ENCODE peak calls at places on chromosome 22, in seven cellular contexts. E is CD8-positive, alpha-beta memory T cell; B is NCI-H69; Y is activated T-helper 1 cell treated with anti-CD3 and anti-CD28 coated beads, Interleukin-2, amount 50 U/mL, for 16 hours; P is cardiac fibroblast; S is fibroblast of mammary gland; W is AG10803. Z is an unnamed sample.

GRCh38 chr22:43835166-43835565 is 23.1 kb upstream of the EFCAB6 start:
- DNase-seq in E (peak; percentile 15), B (no peak), Y (no peak), P (no peak), S (no peak), W (no peak), Z (no peak)

GRCh38 chr22:46008836-46009596 is 32.1 kb upstream of the WNT7B start:
- DNase-seq in E (no peak), B (no peak), Y (no peak), P (no peak), S (no peak), W (no peak), Z (no peak)

GRCh38 chr22:34301569-34301968 is 381.3 kb upstream of the LARGE1 start:
- DNase-seq in E (no peak), B (no peak), Y (no peak), P (no peak), S (no peak), W (no peak), Z (no peak)

GRCh38 chr22:21989049-21989448 is 6.5 kb upstream of the TOP3B start:
- DNase-seq in E (no peak), B (peak; percentile 34), Y (no peak), P (no peak), S (no peak), W (no peak), Z (no peak)

GRCh38 chr22:26709617-26710390 is 52.4 kb downstream of the MIAT start:
- DNase-seq in E (no peak), B (no peak), Y (no peak), P (peak; percentile 80), S (peak; percentile 62), W (peak; percentile 78), Z (peak; percentile 17)

GRCh38 chr22:27045103-27045940 is 387.9 kb downstream of the MIAT start:
- DNase-seq in E (no peak), B (peak; percentile 42), Y (no peak), P (peak; percentile 49), S (peak; percentile 33), W (peak; percentile 46), Z (no peak)

GRCh38 chr22:36369922-36370781 is 17.6 kb downstream of the MYH9 start:
- DNase-seq in E (peak; percentile 53), B (peak; percentile 96), Y (no peak), P (peak; percentile 74), S (peak; percentile 48), W (no peak), Z (no peak)

GRCh38 chr22:17444204-17444504 is 74.9 kb downstream of the CECR2 start:
- DNase-seq in E (no peak), B (no peak), Y (no peak), P (no peak), S (no peak), W (no peak), Z (no peak)

GRCh38 chr22:43343262-43343988 is at the start of gene SCUBE1:
- DNase-seq in E (peak; percentile 52), B (peak; percentile 88), Y (no peak), P (peak; percentile 9), S (peak; percentile 7), W (no peak), Z (no peak)

GRCh38 chr22:38153821-38154562 is 27.6 kb downstream of the PLA2G6 start:
- DNase-seq in E (no peak), B (peak; percentile 72), Y (no peak), P (no peak), S (no peak), W (no peak), Z (no peak)

GRCh38 chr22:43263645-43264514 is 76.9 kb upstream of the TTLL12 start:
- DNase-seq in E (peak; percentile 95), B (peak; percentile 97), Y (peak; percentile 64), P (peak; percentile 74), S (peak; percentile 55), W (peak; percentile 48), Z (no peak)

Z was measured in AG04449.